ENCODE peak calls at places on chromosome 19, in nine cellular contexts. T, H, P, N, U, C, Y, R and I are unnamed samples.
A peak's percentile ranks its signal among the peaks of the same experiment; 100 is the strongest.

GRCh38 chr19:6443986-6444385 is 10.4 kb upstream of the SLC25A41 start:
- DNase-seq in P (no peak), H (no peak), T (no peak), R (no peak), U (no peak), Y (no peak), N (no peak), C (no peak), I (no peak)

GRCh38 chr19:7004313-7004931 is 16.8 kb downstream of the MBD3L2B start:
- DNase-seq in T (no peak), H (no peak), P (peak; percentile 52), N (no peak), U (peak; percentile 57), C (no peak), R (no peak), Y (no peak), I (peak; percentile 20)

GRCh38 chr19:45020071-45020470 is 18.8 kb upstream of the CLASRP start:
- DNase-seq in T (no peak), Y (no peak), C (no peak), N (no peak), H (no peak), U (no peak), R (no peak), P (no peak), I (no peak)

GRCh38 chr19:48403606-48404005 is 10.1 kb downstream of the GRIN2D start:
- DNase-seq in U (peak; percentile 77), C (no peak), H (peak; percentile 80), Y (peak; percentile 38), R (no peak), N (no peak), P (peak; percentile 48), T (no peak), I (no peak)

GRCh38 chr19:7356899-7357627 is 8.3 kb downstream of the ARHGEF18 start:
- DNase-seq in H (no peak), T (peak; percentile 22), C (no peak), R (no peak), P (no peak), N (no peak), U (no peak), Y (no peak), I (no peak)

GRCh38 chr19:38264486-38265212 is at the start of gene SPINT2:
- DNase-seq in C (peak; percentile 13), H (no peak), Y (peak; percentile 51), P (no peak), R (peak; percentile 89), T (peak; percentile 55), U (no peak), N (no peak), I (no peak)

GRCh38 chr19:3643592-3644313 is 17.2 kb upstream of the CACTIN start:
- DNase-seq in P (no peak), U (no peak), C (no peak), R (no peak), T (no peak), Y (no peak), N (no peak), H (no peak), I (no peak)

GRCh38 chr19:58346961-58347929 is 6.0 kb downstream of the A1BG start:
- DNase-seq in C (peak; percentile 45), U (peak; percentile 77), T (peak; percentile 73), Y (peak; percentile 63), P (peak; percentile 50), H (peak; percentile 95), N (no peak), R (peak; percentile 30), I (no peak)

GRCh38 chr19:42197375-42197817 is 20.1 kb downstream of the DEDD2 start:
- DNase-seq in C (no peak), R (no peak), Y (no peak), T (no peak), H (no peak), P (peak; percentile 34), N (no peak), U (no peak), I (no peak)

GRCh38 chr19:50695251-50696064 is 24.1 kb downstream of the SHANK1 start:
- DNase-seq in P (no peak), T (peak; percentile 45), Y (peak; percentile 36), N (no peak), R (peak; percentile 66), U (peak; percentile 21), C (no peak), H (peak; percentile 63), I (no peak)